ENCODE peak calls at places on chromosomes 11 and 22, in ten cellular contexts. D is Kasumi-1; R is activated T-cell treated with anti-CD3 and anti-CD28 coated beads, Interleukin-2, amount 50 U/mL, for 24 hours; V is nucleus accumbens; L is MCF 10A; T is NCI-H460; K is ELR; S is HepG2; X is fibroblast of the aortic adventitia; C is stimulated activated naive CD4-positive, alpha-beta T cell. F is an unnamed sample.

GRCh38 chr11:62505784-62506145 is 40.8 kb downstream of the AHNAK start:
- DNase-seq in D (no peak), R (no peak), V (no peak), L (no peak), T (no peak), K (no peak), S (no peak), X (no peak), C (no peak), F (peak; percentile 46)

GRCh38 chr11:114147389-114148382 is 88.2 kb downstream of the ZBTB16 start:
- DNase-seq in D (no peak), R (no peak), V (no peak), L (no peak), T (no peak), K (no peak), S (no peak), X (peak; percentile 23), C (no peak), F (peak; percentile 28)

GRCh38 chr22:22076937-22077703 is 94.5 kb upstream of the TOP3B start:
- DNase-seq in D (no peak), R (no peak), V (no peak), L (peak; percentile 73), T (no peak), K (peak; percentile 22), S (no peak), X (peak; percentile 82), C (no peak), F (peak; percentile 18)

GRCh38 chr11:119763071-119763715 is 34.2 kb upstream of the NECTIN1 start:
- DNase-seq in D (no peak), R (no peak), V (no peak), L (no peak), T (no peak), K (no peak), S (no peak), X (no peak), C (no peak), F (no peak)

GRCh38 chr11:76337918-76338317 is 43.0 kb downstream of the THAP12 start:
- DNase-seq in D (no peak), R (no peak), V (no peak), L (no peak), T (no peak), K (no peak), S (no peak), X (no peak), C (no peak), F (no peak)

GRCh38 chr22:18994780-18995711 is 59.0 kb upstream of the PRODH start:
- DNase-seq in D (no peak), R (no peak), V (no peak), L (no peak), T (no peak), K (no peak), S (peak; percentile 89), X (no peak), C (no peak), F (no peak)

GRCh38 chr11:58637367-58637766 is 14.9 kb downstream of the CNTF start:
- DNase-seq in D (no peak), R (no peak), V (no peak), L (no peak), T (no peak), K (no peak), S (no peak), X (no peak), C (no peak), F (no peak)

GRCh38 chr11:24348908-24349307 is 147.9 kb upstream of the LUZP2 start:
- DNase-seq in D (no peak), R (no peak), V (no peak), L (no peak), T (no peak), K (no peak), S (no peak), X (no peak), C (no peak), F (no peak)

GRCh38 chr11:27353593-27354358 is 9.2 kb downstream of the CCDC34 start:
- DNase-seq in D (no peak), R (no peak), V (no peak), L (no peak), T (no peak), K (peak; percentile 64), S (no peak), X (peak; percentile 60), C (no peak), F (peak; percentile 83)

GRCh38 chr11:116452447-116452846 is 320.3 kb downstream of the BUD13 start:
- DNase-seq in D (no peak), R (no peak), V (no peak), L (no peak), T (no peak), K (no peak), S (no peak), X (no peak), C (no peak), F (no peak)

GRCh38 chr11:20031155-20032001 is 128.9 kb downstream of the DBX1 start:
- DNase-seq in D (no peak), R (no peak), V (no peak), L (no peak), T (no peak), K (peak; percentile 84), S (peak; percentile 87), X (peak; percentile 88), C (no peak), F (peak; percentile 87)

F was measured in GM23248.